ENCODE peak calls at places on chromosomes 12 and 14, in six cellular contexts. M is A549; Z is left ventricle myocardium inferior; Q is aorta; O is NCI-H1092; R is stimulated activated CD4-positive, alpha-beta T cell treated with anti-CD3 and anti-CD28 coated beads, TNF-alpha, amount 100 ng/mL, for 48 hours. I is an unnamed sample.

GRCh38 chr14:58769766-58770165 is 132.0 kb downstream of the DACT1 start:
- DNase-seq in M (no peak), Z (no peak), Q (no peak), O (no peak), R (no peak), I (no peak)

GRCh38 chr12:108515916-108516315 is 839 bp downstream of the FICD start:
- DNase-seq in M (peak; percentile 26), Z (no peak), Q (no peak), O (no peak), R (no peak), I (no peak)

GRCh38 chr12:11832100-11832499 is 182.6 kb downstream of the ETV6 start:
- DNase-seq in M (no peak), Z (no peak), Q (no peak), O (no peak), R (no peak), I (no peak)

GRCh38 chr12:9647825-9648700 is 21.4 kb upstream of the CLEC2D start:
- DNase-seq in M (peak; percentile 74), Z (peak; percentile 80), Q (peak; percentile 91), O (peak; percentile 45), R (peak; percentile 88), I (peak; percentile 76)

GRCh38 chr14:104386281-104386841 is 193.2 kb upstream of the C14orf180 start:
- DNase-seq in M (no peak), Z (no peak), Q (peak; percentile 41), O (no peak), R (no peak), I (no peak)

GRCh38 chr14:74324945-74325361 is 22.2 kb upstream of the ABCD4 start:
- DNase-seq in M (peak; percentile 42), Z (no peak), Q (no peak), O (peak; percentile 7), R (no peak), I (no peak)

GRCh38 chr14:101845896-101846295 is 84.4 kb downstream of the PPP2R5C start:
- DNase-seq in M (no peak), Z (no peak), Q (no peak), O (no peak), R (no peak), I (no peak)

GRCh38 chr14:102798926-102799325 is 21.7 kb downstream of the TRAF3 start:
- DNase-seq in M (no peak), Z (no peak), Q (no peak), O (no peak), R (no peak), I (no peak)

GRCh38 chr12:93183940-93184663 is 193.6 kb upstream of the NUDT4 start:
- DNase-seq in M (no peak), Z (peak; percentile 48), Q (peak; percentile 59), O (no peak), R (no peak), I (no peak)

GRCh38 chr14:56803816-56804535 is 6.3 kb downstream of the OTX2 start:
- DNase-seq in M (no peak), Z (no peak), Q (no peak), O (no peak), R (no peak), I (no peak)